ENCODE peak calls at places on chromosomes 1 and 21, in six cellular contexts. P, I, X, B, W and G are unnamed samples.

GRCh38 chr1:109213824-109214693 is at the start of gene SARS1:
- DNase-seq in X (peak), W (peak), P (peak), B (peak), I (no peak), G (peak)

GRCh38 chr1:98662354-98662665 is 789 bp downstream of the SNX7 start:
- DNase-seq in I (no peak), W (no peak), P (no peak), X (no peak), B (no peak), G (peak)

GRCh38 chr1:232553050-232553754 is 76.7 kb downstream of the SIPA1L2 start:
- DNase-seq in I (peak), X (peak), W (no peak), B (no peak), P (no peak), G (peak)

GRCh38 chr1:111690306-111690617 is 48.9 kb downstream of the INKA2 start:
- DNase-seq in P (no peak), X (no peak), B (no peak), I (peak), W (peak), G (no peak)

GRCh38 chr1:1922782-1923680 is 4.0 kb upstream of the TMEM52 start:
- DNase-seq in W (no peak), X (no peak), I (no peak), B (no peak), P (no peak), G (no peak)

GRCh38 chr1:208461680-208462079 is 217.5 kb upstream of the PLXNA2 start:
- DNase-seq in I (no peak), X (no peak), P (no peak), B (no peak), W (no peak), G (no peak)

GRCh38 chr1:90509225-90510048 is 207.7 kb downstream of the BARHL2 start:
- DNase-seq in X (no peak), I (no peak), B (no peak), P (no peak), W (no peak), G (no peak)

GRCh38 chr1:78843111-78843908 is 163.2 kb downstream of the ADGRL4 start:
- DNase-seq in X (no peak), B (no peak), W (no peak), I (peak), P (no peak), G (no peak)

GRCh38 chr21:45032332-45032731 is 42.0 kb upstream of the ADARB1 start:
- DNase-seq in I (no peak), B (no peak), X (no peak), W (no peak), P (no peak), G (no peak)

GRCh38 chr1:85756864-85757263 is 48.6 kb upstream of the ZNHIT6 start:
- DNase-seq in P (no peak), I (no peak), X (no peak), W (no peak), B (no peak), G (no peak)

GRCh38 chr1:84888753-84889152 is 4.3 kb downstream of the LPAR3 start:
- DNase-seq in X (no peak), P (no peak), B (no peak), W (no peak), I (no peak), G (no peak)

GRCh38 chr1:19493547-19493946 is 8.2 kb upstream of the CAPZB start:
- DNase-seq in X (no peak), I (no peak), B (no peak), W (no peak), P (no peak), G (no peak)

GRCh38 chr1:164765557-164765956 is 206.6 kb downstream of the PBX1 start:
- DNase-seq in B (no peak), W (no peak), I (no peak), X (no peak), P (no peak), G (no peak)

GRCh38 chr1:36530791-36531190 is 48.1 kb upstream of the CSF3R start:
- DNase-seq in P (no peak), I (no peak), B (no peak), W (no peak), X (no peak), G (no peak)

GRCh38 chr1:222109836-222110235 is 367.9 kb upstream of the DUSP10 start:
- DNase-seq in X (no peak), I (no peak), P (no peak), B (no peak), W (no peak), G (no peak)

GRCh38 chr1:211831558-211832323 is 1.2 kb upstream of the LPGAT1 start:
- DNase-seq in B (no peak), X (no peak), P (no peak), W (no peak), I (no peak), G (no peak)

GRCh38 chr1:100573960-100574359 is 36.0 kb downstream of the GPR88 start:
- DNase-seq in W (no peak), B (no peak), X (no peak), P (no peak), I (no peak), G (no peak)

GRCh38 chr1:32470431-32470830 is 5.6 kb downstream of the ZBTB8B start:
- DNase-seq in B (no peak), X (no peak), W (no peak), I (no peak), P (no peak), G (no peak)